ENCODE peak calls at places on chromosomes 11 and 22, in four cellular contexts. X, C, R and N are unnamed samples.

GRCh38 chr11:46457659-46458058 is 66.1 kb upstream of the CHRM4 start:
- DNase-seq in C (no peak), R (no peak), X (no peak), N (no peak)

GRCh38 chr11:89660234-89660633 is 49.9 kb upstream of the TRIM77 start:
- DNase-seq in C (no peak), X (no peak), R (no peak), N (no peak)

GRCh38 chr11:17391493-17392355 is 3.3 kb upstream of the KCNJ11 start:
- DNase-seq in C (no peak), X (no peak), R (no peak), N (no peak)

GRCh38 chr11:36437413-36437812 is 72.7 kb downstream of the TRAF6 start:
- DNase-seq in C (no peak), R (no peak), X (no peak), N (no peak)

GRCh38 chr11:128891410-128891861 is 280 bp downstream of the KCNJ5 start:
- DNase-seq in C (no peak), R (no peak), X (no peak), N (no peak)

GRCh38 chr22:17578129-17578754 is 14.9 kb downstream of the SLC25A18 start:
- DNase-seq in C (no peak), X (peak), R (peak), N (peak)

GRCh38 chr11:76794371-76795284 is 11.5 kb downstream of the TSKU start:
- DNase-seq in X (peak), C (no peak), R (no peak), N (peak)

GRCh38 chr11:75103380-75104026 is 6.8 kb upstream of the OR2AT4 start:
- DNase-seq in R (no peak), X (no peak), C (no peak), N (no peak)

GRCh38 chr22:48258108-48258705 is 1495.8 kb downstream of the TBC1D22A start:
- DNase-seq in R (no peak), C (no peak), X (no peak), N (no peak)

GRCh38 chr22:27597703-27598444 is 203.7 kb downstream of the MN1 start:
- DNase-seq in R (no peak), X (no peak), C (no peak), N (no peak)

GRCh38 chr11:126115820-126116319 is 53.2 kb upstream of the CDON start:
- DNase-seq in X (peak), C (peak), R (peak), N (no peak)
- TF ChIP-seq POLR2A in X (no peak), C (no peak), R (no peak), N (no peak)

GRCh38 chr11:64564947-64565889 is 25.8 kb upstream of the SLC22A12 start:
- DNase-seq in X (no peak), C (no peak), R (no peak), N (no peak)
- TF ChIP-seq CTCF in X (no peak), C (peak), R (no peak), N (no peak)

GRCh38 chr11:118633979-118634378 is 26.6 kb downstream of the PHLDB1 start:
- DNase-seq in R (no peak), X (no peak), C (no peak), N (no peak)

GRCh38 chr11:118635237-118635591 is 27.8 kb downstream of the PHLDB1 start:
- DNase-seq in X (no peak), C (no peak), R (peak), N (no peak)

GRCh38 chr11:118635642-118636041 is 28.2 kb downstream of the PHLDB1 start:
- DNase-seq in C (no peak), R (no peak), X (no peak), N (no peak)

GRCh38 chr11:118633319-118633690 is 25.9 kb downstream of the PHLDB1 start:
- DNase-seq in X (no peak), R (no peak), C (no peak), N (no peak)

GRCh38 chr11:118634435-118635236 is 27.2 kb downstream of the PHLDB1 start:
- DNase-seq in X (no peak), C (no peak), R (peak), N (peak)
- TF ChIP-seq POLR2A in X (no peak), C (no peak), R (no peak), N (no peak)

DNA sequence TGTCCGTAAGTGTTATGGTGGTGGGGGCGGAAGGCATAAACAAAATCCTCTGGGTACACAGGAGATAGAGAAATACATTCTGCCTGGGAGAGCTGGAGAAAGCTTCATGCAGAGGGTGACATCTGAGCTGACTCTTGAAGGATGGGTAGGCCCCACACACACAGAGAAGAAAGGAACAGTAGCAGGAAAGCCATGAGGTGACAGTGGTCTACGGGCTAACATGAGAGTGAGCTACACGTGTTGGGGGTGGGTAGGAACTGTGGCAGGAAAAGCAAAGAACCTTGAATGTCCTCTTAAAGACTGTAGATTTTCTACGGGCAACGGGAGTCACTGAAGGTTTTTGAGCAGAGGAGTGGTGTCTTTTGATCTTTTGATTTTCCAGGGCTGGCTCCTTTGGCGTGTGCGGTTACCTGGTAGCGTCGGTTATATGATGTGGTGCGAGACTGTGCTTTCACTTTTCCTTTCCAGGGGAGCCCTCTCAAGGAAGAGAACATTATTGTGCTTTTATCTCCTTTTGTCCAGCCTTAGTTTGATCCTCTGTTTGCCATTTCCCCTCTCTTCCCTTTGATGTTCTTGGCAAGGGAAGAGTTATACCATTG is 39.7 kb downstream of the ADAMTS8 start:
- DNase-seq in R (no peak), X (no peak), C (no peak), N (no peak)
- TF ChIP-seq CTCF in R (no peak), X (no peak), C (no peak), N (no peak)

DNA sequence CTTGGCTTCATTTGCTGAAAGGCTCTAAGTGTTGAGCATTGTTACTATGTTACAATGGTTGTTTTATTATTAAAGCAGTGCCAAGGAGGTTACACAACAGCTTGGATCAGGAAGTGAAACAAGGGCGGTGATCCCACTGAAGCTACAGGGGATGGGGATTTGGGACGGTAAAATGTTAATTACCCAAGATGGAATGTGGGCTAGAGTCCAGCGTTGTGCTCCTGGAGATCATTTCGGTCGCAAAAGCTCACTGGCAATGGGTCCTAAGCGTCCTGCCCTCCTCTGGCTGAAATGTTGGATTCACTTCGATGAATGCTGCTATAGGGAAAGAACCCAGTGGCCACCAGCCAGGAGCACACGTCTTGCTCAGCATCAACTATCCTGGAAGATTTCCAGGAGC is 48.3 kb downstream of the FAM83F start:
- DNase-seq in C (no peak), R (peak), X (peak), N (peak)
- TF ChIP-seq POLR2A in C (no peak), R (no peak), X (no peak), N (no peak)

DNA sequence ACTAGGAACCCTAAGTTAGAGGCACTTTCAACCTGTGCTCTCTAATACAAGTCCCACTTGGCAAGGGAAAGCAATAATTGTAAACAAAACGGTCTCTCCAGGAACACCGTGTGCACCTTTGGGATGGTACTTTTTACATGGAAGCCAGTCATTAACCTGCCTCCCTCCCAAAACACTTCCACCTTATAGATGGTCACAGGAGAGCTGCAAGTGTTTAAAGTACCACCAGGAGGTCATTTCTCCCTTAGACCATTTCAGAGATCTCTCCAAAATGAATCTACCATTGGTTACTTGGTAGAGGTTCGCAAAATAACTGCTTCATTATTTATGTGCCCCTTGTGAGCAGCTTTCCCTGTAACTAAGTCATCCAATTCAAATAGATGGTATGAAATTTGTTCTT is 375.3 kb downstream of the DYNC2H1 start:
- DNase-seq in C (peak), R (no peak), X (no peak), N (no peak)
- TF ChIP-seq CTCF in C (no peak), R (no peak), X (no peak), N (no peak)

DNA sequence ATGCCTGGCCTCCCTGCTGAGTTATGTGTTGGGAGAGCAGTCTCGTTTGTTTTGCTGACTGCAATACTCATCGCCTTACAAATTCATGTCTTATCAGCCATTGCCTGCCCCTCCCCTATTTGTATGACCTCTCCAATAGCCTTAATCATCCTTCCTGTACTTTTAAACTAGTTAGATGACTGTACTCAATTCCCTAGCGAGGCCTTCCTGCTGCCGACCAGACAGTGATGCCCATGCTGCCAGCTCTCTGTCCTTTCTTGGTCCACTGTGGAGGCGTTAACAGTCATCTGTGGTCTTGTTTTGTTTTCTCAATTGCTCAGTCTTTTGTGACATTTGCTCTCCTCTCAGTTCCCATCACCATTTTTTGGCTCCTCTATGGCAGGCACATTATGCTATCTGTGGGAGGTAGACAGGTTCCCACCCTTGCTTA is 20.3 kb upstream of the YPEL1 start:
- DNase-seq in C (no peak), X (no peak), R (no peak), N (no peak)
- TF ChIP-seq POLR2A in C (no peak), X (no peak), R (no peak), N (no peak)